ENCODE peak calls at places on chromosomes 12 and 14, in ten cellular contexts. One of them, this sample, is unnamed.
A peak's percentile ranks its signal among the peaks of the same experiment; 100 is the strongest.

GRCh38 chr12:48002773-48003218 is 1.5 kb downstream of the COL2A1 start:
- DNase-seq in body of pancreas: peak; percentile 58
- DNase-seq in activated naive CD4-positive, alpha-beta T cell treated with anti-CD3 and anti-CD28 coated beads, Interleukin-2, amount 50 U/mL, for 16 hours: no peak
- DNase-seq in GF-D8: no peak
- DNase-seq in lower lobe of right lung: no peak
- DNase-seq in NCI-H146: peak; percentile 91
- DNase-seq in stimulated activated CD8-positive, alpha-beta memory T cell treated with anti-CD3 and anti-CD28 coated beads, Interleukin-12 subunit alpha, Interleukin-12 subunit beta, amount 100 ng/mL, for 4 hours: no peak
- DNase-seq in NCI-H1092 treated with DMSO at 0.1 percent for 48 hours: peak; percentile 52
- DNase-seq in effector memory CD8-positive, alpha-beta T cell: no peak
- DNase-seq in GM12865: no peak
- DNase-seq in this sample: no peak

GRCh38 chr12:21940972-21941521 is at the start of gene ABCC9:
- DNase-seq in stimulated activated CD8-positive, alpha-beta memory T cell treated with anti-CD3 and anti-CD28 coated beads, Interleukin-12 subunit alpha, Interleukin-12 subunit beta, amount 100 ng/mL, for 4 hours: no peak
- DNase-seq in GF-D8: no peak
- DNase-seq in NCI-H146: no peak
- DNase-seq in body of pancreas: peak; percentile 73
- DNase-seq in activated naive CD4-positive, alpha-beta T cell treated with anti-CD3 and anti-CD28 coated beads, Interleukin-2, amount 50 U/mL, for 16 hours: no peak
- DNase-seq in lower lobe of right lung: peak; percentile 51
- DNase-seq in effector memory CD8-positive, alpha-beta T cell: no peak
- DNase-seq in GM12865: no peak
- DNase-seq in NCI-H1092 treated with DMSO at 0.1 percent for 48 hours: no peak
- DNase-seq in this sample: no peak

GRCh38 chr14:76456200-76456599 is 80.3 kb downstream of the ESRRB start:
- DNase-seq in NCI-H1092 treated with DMSO at 0.1 percent for 48 hours: peak; percentile 55
- DNase-seq in body of pancreas: no peak
- DNase-seq in lower lobe of right lung: no peak
- DNase-seq in effector memory CD8-positive, alpha-beta T cell: no peak
- DNase-seq in stimulated activated CD8-positive, alpha-beta memory T cell treated with anti-CD3 and anti-CD28 coated beads, Interleukin-12 subunit alpha, Interleukin-12 subunit beta, amount 100 ng/mL, for 4 hours: no peak
- DNase-seq in GF-D8: no peak
- DNase-seq in GM12865: peak; percentile 57
- DNase-seq in activated naive CD4-positive, alpha-beta T cell treated with anti-CD3 and anti-CD28 coated beads, Interleukin-2, amount 50 U/mL, for 16 hours: no peak
- DNase-seq in NCI-H146: peak; percentile 28
- DNase-seq in this sample: peak; percentile 47

GRCh38 chr12:26298785-26299621 is 103.6 kb downstream of the SSPN start:
- DNase-seq in body of pancreas: no peak
- DNase-seq in lower lobe of right lung: no peak
- DNase-seq in stimulated activated CD8-positive, alpha-beta memory T cell treated with anti-CD3 and anti-CD28 coated beads, Interleukin-12 subunit alpha, Interleukin-12 subunit beta, amount 100 ng/mL, for 4 hours: no peak
- DNase-seq in GF-D8: no peak
- DNase-seq in activated naive CD4-positive, alpha-beta T cell treated with anti-CD3 and anti-CD28 coated beads, Interleukin-2, amount 50 U/mL, for 16 hours: no peak
- DNase-seq in effector memory CD8-positive, alpha-beta T cell: no peak
- DNase-seq in NCI-H146: no peak
- DNase-seq in GM12865: peak; percentile 88
- DNase-seq in NCI-H1092 treated with DMSO at 0.1 percent for 48 hours: no peak
- DNase-seq in this sample: peak; percentile 83

GRCh38 chr12:132606466-132606865 is 3.9 kb downstream of the LRCOL1 start:
- DNase-seq in NCI-H1092 treated with DMSO at 0.1 percent for 48 hours: no peak
- DNase-seq in effector memory CD8-positive, alpha-beta T cell: no peak
- DNase-seq in body of pancreas: no peak
- DNase-seq in GF-D8: no peak
- DNase-seq in activated naive CD4-positive, alpha-beta T cell treated with anti-CD3 and anti-CD28 coated beads, Interleukin-2, amount 50 U/mL, for 16 hours: no peak
- DNase-seq in lower lobe of right lung: no peak
- DNase-seq in NCI-H146: no peak
- DNase-seq in GM12865: no peak
- DNase-seq in stimulated activated CD8-positive, alpha-beta memory T cell treated with anti-CD3 and anti-CD28 coated beads, Interleukin-12 subunit alpha, Interleukin-12 subunit beta, amount 100 ng/mL, for 4 hours: no peak
- DNase-seq in this sample: no peak

GRCh38 chr12:111766608-111767361 is at the start of gene ALDH2:
- DNase-seq in effector memory CD8-positive, alpha-beta T cell: no peak
- DNase-seq in GM12865: peak; percentile 61
- DNase-seq in NCI-H1092 treated with DMSO at 0.1 percent for 48 hours: peak; percentile 48
- DNase-seq in NCI-H146: peak; percentile 82
- DNase-seq in body of pancreas: peak; percentile 83
- DNase-seq in activated naive CD4-positive, alpha-beta T cell treated with anti-CD3 and anti-CD28 coated beads, Interleukin-2, amount 50 U/mL, for 16 hours: peak; percentile 48
- DNase-seq in lower lobe of right lung: peak; percentile 88
- DNase-seq in GF-D8: no peak
- DNase-seq in stimulated activated CD8-positive, alpha-beta memory T cell treated with anti-CD3 and anti-CD28 coated beads, Interleukin-12 subunit alpha, Interleukin-12 subunit beta, amount 100 ng/mL, for 4 hours: peak; percentile 22
- DNase-seq in this sample: no peak

GRCh38 chr14:51993274-51993673 is 3.9 kb downstream of the RTRAF start:
- DNase-seq in body of pancreas: no peak
- DNase-seq in GM12865: no peak
- DNase-seq in NCI-H146: no peak
- DNase-seq in GF-D8: no peak
- DNase-seq in effector memory CD8-positive, alpha-beta T cell: no peak
- DNase-seq in lower lobe of right lung: no peak
- DNase-seq in stimulated activated CD8-positive, alpha-beta memory T cell treated with anti-CD3 and anti-CD28 coated beads, Interleukin-12 subunit alpha, Interleukin-12 subunit beta, amount 100 ng/mL, for 4 hours: no peak
- DNase-seq in activated naive CD4-positive, alpha-beta T cell treated with anti-CD3 and anti-CD28 coated beads, Interleukin-2, amount 50 U/mL, for 16 hours: no peak
- DNase-seq in NCI-H1092 treated with DMSO at 0.1 percent for 48 hours: no peak
- DNase-seq in this sample: no peak

GRCh38 chr12:50925342-50925651 is 27.0 kb upstream of the HIGD1C start:
- DNase-seq in GF-D8: no peak
- DNase-seq in NCI-H146: peak; percentile 43
- DNase-seq in stimulated activated CD8-positive, alpha-beta memory T cell treated with anti-CD3 and anti-CD28 coated beads, Interleukin-12 subunit alpha, Interleukin-12 subunit beta, amount 100 ng/mL, for 4 hours: no peak
- DNase-seq in GM12865: peak; percentile 51
- DNase-seq in body of pancreas: peak; percentile 33
- DNase-seq in activated naive CD4-positive, alpha-beta T cell treated with anti-CD3 and anti-CD28 coated beads, Interleukin-2, amount 50 U/mL, for 16 hours: no peak
- DNase-seq in NCI-H1092 treated with DMSO at 0.1 percent for 48 hours: peak; percentile 44
- DNase-seq in lower lobe of right lung: no peak
- DNase-seq in effector memory CD8-positive, alpha-beta T cell: no peak
- DNase-seq in this sample: peak; percentile 51

GRCh38 chr12:132163911-132164288 is 19.6 kb downstream of the NOC4L start:
- DNase-seq in activated naive CD4-positive, alpha-beta T cell treated with anti-CD3 and anti-CD28 coated beads, Interleukin-2, amount 50 U/mL, for 16 hours: peak; percentile 10
- DNase-seq in GM12865: no peak
- DNase-seq in lower lobe of right lung: no peak
- DNase-seq in stimulated activated CD8-positive, alpha-beta memory T cell treated with anti-CD3 and anti-CD28 coated beads, Interleukin-12 subunit alpha, Interleukin-12 subunit beta, amount 100 ng/mL, for 4 hours: no peak
- DNase-seq in GF-D8: no peak
- DNase-seq in body of pancreas: no peak
- DNase-seq in NCI-H146: no peak
- DNase-seq in NCI-H1092 treated with DMSO at 0.1 percent for 48 hours: no peak
- DNase-seq in effector memory CD8-positive, alpha-beta T cell: no peak
- DNase-seq in this sample: no peak

GRCh38 chr12:113298861-113299545 is 35.9 kb downstream of the SLC8B1 start:
- DNase-seq in GF-D8: no peak
- DNase-seq in stimulated activated CD8-positive, alpha-beta memory T cell treated with anti-CD3 and anti-CD28 coated beads, Interleukin-12 subunit alpha, Interleukin-12 subunit beta, amount 100 ng/mL, for 4 hours: no peak
- DNase-seq in body of pancreas: no peak
- DNase-seq in lower lobe of right lung: no peak
- DNase-seq in NCI-H146: no peak
- DNase-seq in effector memory CD8-positive, alpha-beta T cell: no peak
- DNase-seq in GM12865: no peak
- DNase-seq in NCI-H1092 treated with DMSO at 0.1 percent for 48 hours: peak; percentile 38
- DNase-seq in activated naive CD4-positive, alpha-beta T cell treated with anti-CD3 and anti-CD28 coated beads, Interleukin-2, amount 50 U/mL, for 16 hours: no peak
- DNase-seq in this sample: no peak

GRCh38 chr12:121803861-121804416 is at the start of gene SETD1B:
- DNase-seq in activated naive CD4-positive, alpha-beta T cell treated with anti-CD3 and anti-CD28 coated beads, Interleukin-2, amount 50 U/mL, for 16 hours: peak; percentile 61
- DNase-seq in GF-D8: peak; percentile 42
- DNase-seq in effector memory CD8-positive, alpha-beta T cell: no peak
- DNase-seq in NCI-H146: peak; percentile 73
- DNase-seq in stimulated activated CD8-positive, alpha-beta memory T cell treated with anti-CD3 and anti-CD28 coated beads, Interleukin-12 subunit alpha, Interleukin-12 subunit beta, amount 100 ng/mL, for 4 hours: no peak
- DNase-seq in body of pancreas: peak; percentile 71
- DNase-seq in lower lobe of right lung: peak; percentile 77
- DNase-seq in GM12865: peak; percentile 77
- DNase-seq in NCI-H1092 treated with DMSO at 0.1 percent for 48 hours: no peak
- DNase-seq in this sample: peak; percentile 75